ENCODE peak calls at places on chromosomes 13 and 19, in ten cellular contexts. J is HT1080; Z is progenitor cell of endocrine pancreas; V is fibroblast of mammary gland; D is stimulated activated CD4-positive, alpha-beta T cell treated with anti-CD3 and anti-CD28 coated beads, Interleukin-12 subunit alpha, Interleukin-12 subunit beta, amount 100 ng/mL, for 4 hours; R is DND-41; Q is fibroblast of lung; G is foreskin melanocyte; C is AG04449; W is EL. S is an unnamed sample.

GRCh38 chr13:105660550-105660949 is 874.9 kb downstream of the EFNB2 start:
- DNase-seq in Z (no peak), V (no peak), J (no peak), R (peak; percentile 46), Q (peak; percentile 46), G (no peak), C (no peak), W (no peak), D (no peak), S (no peak)

GRCh38 chr13:66926851-66927524 is 303.1 kb downstream of the PCDH9 start:
- DNase-seq in R (no peak), D (no peak), J (peak; percentile 34), G (no peak), V (no peak), W (peak; percentile 4), C (no peak), Z (no peak), Q (peak; percentile 10), S (no peak)

GRCh38 chr19:56167064-56167578 is 8.7 kb upstream of the GALP start:
- DNase-seq in W (no peak), R (peak; percentile 32), G (no peak), D (no peak), Z (no peak), J (no peak), C (no peak), V (peak; percentile 13), Q (no peak), S (peak; percentile 42)

GRCh38 chr19:40674291-40674690 is 16.2 kb downstream of the NUMBL start:
- DNase-seq in Q (peak; percentile 28), J (no peak), G (no peak), Z (no peak), V (no peak), W (no peak), C (no peak), D (no peak), R (no peak), S (no peak)

GRCh38 chr19:55659822-55660221 is 5.0 kb downstream of the U2AF2 start:
- DNase-seq in C (no peak), V (no peak), W (no peak), G (no peak), J (no peak), R (no peak), D (no peak), Q (no peak), Z (no peak), S (no peak)

GRCh38 chr19:53254451-53255341 is at the start of gene ZNF677:
- DNase-seq in G (peak; percentile 55), D (peak; percentile 73), V (peak; percentile 80), Q (peak; percentile 81), Z (peak; percentile 77), J (no peak), R (peak; percentile 91), C (peak; percentile 9), W (peak; percentile 87), S (peak; percentile 65)

GRCh38 chr19:47157455-47158321 is 27.1 kb downstream of the SAE1 start:
- DNase-seq in R (peak; percentile 74), V (peak; percentile 49), C (no peak), Z (peak; percentile 11), J (peak; percentile 12), W (peak; percentile 80), D (no peak), G (peak; percentile 88), Q (peak; percentile 93), S (peak; percentile 73)

GRCh38 chr19:43781630-43782310 is 997 bp upstream of the KCNN4 start:
- DNase-seq in W (no peak), Z (no peak), R (no peak), D (no peak), V (no peak), C (no peak), J (no peak), G (no peak), Q (no peak), S (no peak)

GRCh38 chr13:72643339-72643989 is 84.0 kb downstream of the MZT1 start:
- DNase-seq in Z (no peak), R (peak; percentile 56), G (peak; percentile 19), C (no peak), Q (peak; percentile 23), W (peak; percentile 45), V (peak; percentile 55), D (peak; percentile 54), J (no peak), S (no peak)

GRCh38 chr13:28475916-28476725 is 18.8 kb downstream of the FLT1 start:
- DNase-seq in Z (no peak), W (peak; percentile 90), D (no peak), G (no peak), R (no peak), J (peak; percentile 71), V (peak; percentile 93), C (peak; percentile 77), Q (peak; percentile 91), S (no peak)

GRCh38 chr13:50950808-50951207 is 41.2 kb downstream of the RNASEH2B start:
- DNase-seq in D (no peak), C (no peak), V (no peak), Z (no peak), G (no peak), R (no peak), J (no peak), Q (peak; percentile 38), W (no peak), S (no peak)

GRCh38 chr13:113495494-113496251 is 5.2 kb upstream of the DCUN1D2 start:
- DNase-seq in W (no peak), Z (no peak), G (no peak), R (no peak), V (peak; percentile 26), D (no peak), C (no peak), J (peak; percentile 16), Q (peak; percentile 48), S (no peak)

GRCh38 chr13:20264271-20265018 is 32.3 kb upstream of the GJB6 start:
- DNase-seq in G (no peak), Z (no peak), W (no peak), D (no peak), R (no peak), C (no peak), V (no peak), J (no peak), Q (no peak), S (no peak)

GRCh38 chr13:41455725-41456419 is 1.5 kb upstream of the RGCC start:
- DNase-seq in R (no peak), J (no peak), Q (no peak), V (no peak), G (no peak), D (no peak), W (no peak), Z (no peak), C (no peak), S (no peak)

GRCh38 chr13:48580185-48580803 is 47.4 kb upstream of the RCBTB2 start:
- DNase-seq in J (peak; percentile 51), W (peak; percentile 62), R (peak; percentile 82), Q (peak; percentile 36), V (peak; percentile 71), G (no peak), C (no peak), D (peak; percentile 70), Z (peak; percentile 57), S (peak; percentile 52)

GRCh38 chr19:6276447-6276846 is 3.3 kb downstream of the MLLT1 start:
- DNase-seq in J (no peak), V (peak; percentile 89), W (peak; percentile 79), R (no peak), G (no peak), C (peak; percentile 50), Z (no peak), D (no peak), Q (peak; percentile 88), S (no peak)

S was measured in neuronal stem cell.